ENCODE peak calls at places on chromosomes 16 and 17, in ten cellular contexts. G, Z, T, O, D, L, J, P, M and C are unnamed samples.

GRCh38 chr17:47729486-47729885 is 3.5 kb upstream of the TBX21 start:
- DNase-seq in G (peak), Z (no peak), T (no peak), O (no peak), D (no peak), L (no peak), J (no peak), P (no peak), M (no peak), C (no peak)

GRCh38 chr16:14338969-14339368 is 267.9 kb downstream of the MRTFB start:
- DNase-seq in G (no peak), Z (no peak), T (peak), O (no peak), D (no peak), L (no peak), J (no peak), P (no peak), M (no peak), C (no peak)

GRCh38 chr17:27453466-27453865 is 2.8 kb upstream of the KSR1 start:
- DNase-seq in G (peak), Z (no peak), T (no peak), O (no peak), D (no peak), L (no peak), J (no peak), P (peak), M (no peak), C (no peak)

GRCh38 chr16:49473131-49473530 is 99.5 kb downstream of the C16orf78 start:
- DNase-seq in G (peak), Z (no peak), T (no peak), O (no peak), D (no peak), L (no peak), J (no peak), P (no peak), M (peak), C (no peak)

GRCh38 chr16:716768-717325 is 1.9 kb downstream of the METRN start:
- DNase-seq in G (no peak), Z (no peak), T (no peak), O (no peak), D (no peak), L (no peak), J (no peak), P (no peak), M (no peak), C (no peak)

GRCh38 chr17:29066603-29067002 is 23.7 kb downstream of the PIPOX start:
- DNase-seq in G (no peak), Z (no peak), T (no peak), O (no peak), D (no peak), L (no peak), J (no peak), P (no peak), M (no peak), C (no peak)

GRCh38 chr17:59093702-59094231 is 12.9 kb downstream of the TRIM37 start:
- DNase-seq in G (no peak), Z (peak), T (peak), O (no peak), D (peak), L (no peak), J (peak), P (peak), M (no peak), C (no peak)

GRCh38 chr17:46984892-46985291 is 5.8 kb upstream of the RPRML start:
- DNase-seq in G (no peak), Z (no peak), T (no peak), O (no peak), D (no peak), L (no peak), J (no peak), P (no peak), M (no peak), C (no peak)

GRCh38 chr17:62713096-62713870 is 85.8 kb downstream of the MRC2 start:
- DNase-seq in G (peak), Z (no peak), T (no peak), O (no peak), D (no peak), L (no peak), J (no peak), P (no peak), M (no peak), C (no peak)

GRCh38 chr17:18987862-18988545 is 16.6 kb downstream of the FAM83G start:
- DNase-seq in G (no peak), Z (no peak), T (no peak), O (no peak), D (no peak), L (no peak), J (no peak), P (no peak), M (no peak), C (no peak)

GRCh38 chr16:2023098-2023925 is 3.4 kb upstream of the NHERF2 start:
- DNase-seq in G (peak), Z (peak), T (peak), O (peak), D (no peak), L (peak), J (peak), P (peak), M (peak), C (peak)

GRCh38 chr16:64409762-64410161 is 712.1 kb downstream of the CDH11 start:
- DNase-seq in G (no peak), Z (no peak), T (no peak), O (no peak), D (no peak), L (no peak), J (peak), P (peak), M (no peak), C (no peak)

GRCh38 chr17:9002610-9003354 is 18.5 kb upstream of the NTN1 start:
- DNase-seq in G (peak), Z (no peak), T (no peak), O (no peak), D (no peak), L (no peak), J (peak), P (no peak), M (peak), C (peak)

GRCh38 chr16:9072806-9073341 is 18.6 kb upstream of the HAPSTR1 start:
- DNase-seq in G (no peak), Z (peak), T (peak), O (no peak), D (peak), L (no peak), J (no peak), P (peak), M (no peak), C (peak)

GRCh38 chr17:64103751-64104364 is 26.1 kb downstream of the ERN1 start:
- DNase-seq in G (peak), Z (no peak), T (peak), O (no peak), D (no peak), L (no peak), J (no peak), P (peak), M (no peak), C (no peak)

GRCh38 chr16:58815188-58815888 is 81.2 kb upstream of the GOT2 start:
- DNase-seq in G (no peak), Z (peak), T (no peak), O (no peak), D (no peak), L (no peak), J (no peak), P (no peak), M (no peak), C (no peak)

GRCh38 chr17:57461082-57461481 is 204.8 kb downstream of the MSI2 start:
- DNase-seq in G (no peak), Z (no peak), T (no peak), O (no peak), D (no peak), L (no peak), J (no peak), P (no peak), M (no peak), C (no peak)

GRCh38 chr17:61551255-61551742 is 39.7 kb downstream of the NACA2 start:
- DNase-seq in G (no peak), Z (peak), T (peak), O (no peak), D (peak), L (no peak), J (no peak), P (peak), M (no peak), C (peak)
- TF ChIP-seq CTCF in G (peak), Z (peak), T (peak), O (peak), D (peak), L (peak), J (peak), P (peak), M (peak), C (peak)

DNA sequence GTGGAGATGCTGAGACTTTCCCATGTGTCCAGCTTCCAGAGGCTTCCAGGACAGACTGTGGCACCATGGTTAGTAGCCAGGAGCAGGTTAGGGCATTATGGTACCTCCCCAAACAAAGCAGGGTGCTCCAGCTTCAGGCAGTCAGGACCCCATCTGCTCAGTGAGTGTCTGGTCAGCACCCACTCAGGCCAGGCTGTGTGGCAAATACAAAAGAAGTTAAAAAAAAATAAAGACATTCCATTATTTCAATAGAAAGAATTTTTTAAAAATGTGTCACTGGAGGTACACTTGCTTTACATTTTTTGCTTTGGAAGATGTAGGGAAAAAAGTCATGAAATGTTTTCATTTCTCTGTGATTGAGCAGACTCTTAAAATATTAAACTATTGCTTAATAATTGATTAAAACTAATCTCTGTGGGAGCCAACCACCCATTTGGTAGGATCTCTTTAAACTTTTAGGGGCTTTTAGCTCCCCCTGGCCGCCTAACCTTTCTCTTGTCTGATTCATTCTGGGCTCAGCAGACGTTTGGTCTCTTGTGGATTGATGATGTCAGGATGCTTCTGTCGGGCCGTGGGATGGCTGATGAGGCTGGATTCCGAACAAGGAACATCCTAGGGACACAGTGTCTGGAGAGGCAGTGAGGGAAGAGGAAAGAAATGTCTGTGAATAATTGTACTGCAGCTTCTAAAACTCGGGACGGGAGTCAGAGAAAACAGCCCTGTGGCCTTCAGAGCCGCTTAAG is 28.4 kb upstream of the NPTX1 start:
- DNase-seq in G (no peak), Z (no peak), T (peak), O (no peak), D (peak), L (no peak), J (no peak), P (peak), M (peak), C (no peak)
- TF ChIP-seq CTCF in G (peak), Z (no peak), T (peak), O (no peak), D (no peak), L (no peak), J (no peak), P (no peak), M (peak), C (no peak)

DNA sequence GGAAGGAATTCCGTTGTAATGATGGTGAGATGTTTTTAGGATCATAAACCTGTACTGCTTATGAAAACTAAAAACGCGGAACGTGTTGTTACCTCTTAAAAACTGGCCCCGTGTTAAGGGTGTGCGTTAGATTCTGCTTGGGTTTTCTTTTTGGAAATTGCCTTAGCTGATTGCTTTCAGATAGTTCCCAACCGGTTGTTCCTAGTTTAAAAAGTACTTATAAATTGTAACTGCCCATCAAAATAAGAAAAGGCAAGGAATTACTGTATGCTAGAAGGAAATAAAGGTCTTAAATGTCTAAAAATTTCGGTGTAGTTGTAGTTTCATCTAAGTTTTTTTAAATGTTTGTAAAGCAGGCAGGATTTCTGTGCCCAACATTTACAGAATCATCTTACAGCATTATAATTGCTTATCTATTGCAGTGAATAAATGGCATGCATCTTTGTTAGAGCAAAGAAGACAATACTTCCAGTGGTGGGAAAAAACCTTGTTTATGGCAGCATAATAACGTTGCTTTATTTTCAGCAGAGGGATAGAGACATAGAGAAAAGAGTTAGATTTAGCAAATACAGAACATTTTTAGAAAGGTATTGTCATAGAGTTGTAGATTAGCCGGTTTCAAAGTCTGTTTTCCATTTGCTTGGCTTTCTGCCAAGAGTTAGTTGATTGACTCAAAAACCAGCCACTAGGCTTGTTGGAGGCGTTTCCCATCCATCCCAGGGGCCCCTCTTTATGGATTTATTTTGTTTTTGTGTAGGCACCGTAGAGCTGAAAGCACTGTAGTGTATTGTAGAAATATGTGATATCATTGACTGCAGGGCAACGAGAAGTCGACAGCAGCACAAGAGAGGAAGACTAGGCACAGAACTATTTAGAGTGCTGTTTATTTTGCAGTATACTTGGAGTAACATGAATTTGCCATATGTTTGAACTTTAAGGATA is 1.7 kb downstream of the PPM1D start:
- DNase-seq in G (peak), Z (peak), T (peak), O (no peak), D (no peak), L (no peak), J (peak), P (peak), M (peak), C (peak)
- TF ChIP-seq CTCF in G (no peak), Z (peak), T (no peak), O (peak), D (no peak), L (peak), J (no peak), P (no peak), M (peak), C (no peak)

GRCh38 chr16:28524544-28525179 is 14.1 kb downstream of the NUPR1 start:
- DNase-seq in G (no peak), Z (no peak), T (peak), O (no peak), D (no peak), L (no peak), J (no peak), P (no peak), M (no peak), C (no peak)
- TF ChIP-seq CTCF in G (no peak), Z (no peak), T (no peak), O (no peak), D (no peak), L (no peak), J (no peak), P (no peak), M (no peak), C (no peak)

GRCh38 chr17:82914375-82914774 is 74.6 kb upstream of the ZNF750 start:
- DNase-seq in G (no peak), Z (peak), T (no peak), O (no peak), D (no peak), L (no peak), J (no peak), P (no peak), M (no peak), C (peak)
- TF ChIP-seq CTCF in G (no peak), Z (no peak), T (no peak), O (no peak), D (peak), L (no peak), J (peak), P (peak), M (no peak), C (no peak)

GRCh38 chr16:66342294-66342900 is 24.1 kb upstream of the CDH5 start:
- DNase-seq in G (peak), Z (no peak), T (peak), O (no peak), D (no peak), L (no peak), J (no peak), P (peak), M (peak), C (peak)
- TF ChIP-seq CTCF in G (peak), Z (peak), T (peak), O (peak), D (peak), L (no peak), J (peak), P (peak), M (peak), C (peak)

DNA sequence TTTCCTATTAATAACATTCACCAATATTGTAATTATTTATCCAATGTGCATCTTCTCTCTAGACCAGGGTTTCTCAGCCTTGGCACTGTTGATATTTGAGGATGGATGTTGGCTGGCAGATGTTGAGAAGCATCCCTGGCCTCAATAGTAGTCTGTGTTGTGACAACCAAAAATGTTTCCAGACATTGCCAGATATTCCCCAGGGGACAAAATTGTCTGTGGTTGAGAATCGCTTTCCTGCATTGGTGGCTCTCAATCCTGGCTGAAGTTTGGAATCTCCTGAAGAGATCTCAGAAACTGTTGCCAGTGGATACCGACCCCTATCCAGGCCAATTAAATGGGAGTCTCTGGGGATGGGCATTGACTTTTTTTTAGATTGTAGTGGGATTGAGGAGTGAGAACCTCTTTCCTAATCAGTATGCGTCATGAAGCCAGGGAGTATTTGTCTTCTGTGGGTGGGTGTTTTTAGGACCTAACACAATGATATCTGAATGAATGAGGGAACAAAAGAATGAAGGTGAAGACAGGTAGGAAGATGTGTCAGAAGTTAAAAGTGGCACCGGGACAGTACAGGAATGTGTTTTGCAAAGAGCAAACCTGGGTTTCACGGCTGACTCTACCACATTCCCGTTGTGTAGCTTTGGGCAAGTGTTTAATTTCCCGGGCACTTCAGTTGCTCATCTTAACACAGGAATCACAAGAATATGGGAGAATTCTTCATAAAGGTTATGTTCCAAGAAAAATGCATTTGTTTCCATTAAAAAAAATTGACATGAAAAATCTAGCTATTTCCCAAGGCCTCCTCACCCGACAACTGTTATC is 24.3 kb downstream of the HSD17B2 start:
- DNase-seq in G (no peak), Z (no peak), T (no peak), O (no peak), D (no peak), L (no peak), J (no peak), P (peak), M (no peak), C (no peak)
- TF ChIP-seq CTCF in G (no peak), Z (no peak), T (no peak), O (no peak), D (no peak), L (no peak), J (no peak), P (no peak), M (no peak), C (no peak)

GRCh38 chr16:86073763-86074493 is 175.0 kb downstream of the IRF8 start:
- DNase-seq in G (peak), Z (no peak), T (no peak), O (no peak), D (no peak), L (peak), J (no peak), P (no peak), M (no peak), C (no peak)

GRCh38 chr16:86071611-86072240 is 172.8 kb downstream of the IRF8 start:
- DNase-seq in G (no peak), Z (no peak), T (no peak), O (no peak), D (no peak), L (no peak), J (no peak), P (no peak), M (no peak), C (no peak)

GRCh38 chr16:86074651-86075487 is 175.9 kb downstream of the IRF8 start:
- DNase-seq in G (peak), Z (no peak), T (peak), O (no peak), D (no peak), L (peak), J (no peak), P (peak), M (no peak), C (no peak)

GRCh38 chr16:86072328-86073102 is 173.6 kb downstream of the IRF8 start:
- DNase-seq in G (peak), Z (peak), T (peak), O (peak), D (peak), L (no peak), J (peak), P (peak), M (peak), C (peak)

GRCh38 chr16:86073103-86073625 is 174.2 kb downstream of the IRF8 start:
- DNase-seq in G (no peak), Z (no peak), T (no peak), O (no peak), D (no peak), L (no peak), J (no peak), P (no peak), M (no peak), C (no peak)
- TF ChIP-seq CTCF in G (peak), Z (peak), T (no peak), O (no peak), D (no peak), L (no peak), J (no peak), P (no peak), M (peak), C (no peak)

DNA sequence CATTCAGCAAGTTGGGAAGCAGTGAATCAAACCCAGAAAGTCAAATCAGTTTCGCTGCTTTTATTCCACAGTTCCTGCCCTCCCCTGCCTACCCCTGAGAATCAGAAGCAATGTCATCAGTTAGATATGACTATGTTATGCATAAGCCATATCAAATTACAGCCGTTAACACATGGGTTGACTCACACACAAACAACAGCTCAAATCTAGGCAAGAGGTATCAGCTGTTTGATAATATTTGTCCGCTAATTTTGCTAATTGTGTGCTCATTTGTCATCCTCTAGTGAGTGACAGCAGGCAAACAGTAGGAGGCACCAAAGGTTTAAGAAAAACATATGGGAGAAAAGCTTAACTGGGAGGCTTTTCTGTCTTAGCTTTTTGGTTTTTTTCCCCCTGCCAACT is 327.4 kb upstream of the CCL2 start:
- DNase-seq in G (no peak), Z (peak), T (peak), O (no peak), D (no peak), L (no peak), J (no peak), P (no peak), M (no peak), C (peak)
- TF ChIP-seq CTCF in G (peak), Z (no peak), T (no peak), O (peak), D (no peak), L (no peak), J (no peak), P (no peak), M (no peak), C (no peak)